ENCODE peak calls at places on chromosomes 7 and 10, in nine cellular contexts. C is neural progenitor cell, W is GM23338, B is hepatocyte, P is OCI-LY7, X is PC-3, O is HCT116, T is MM.1S, Q is SK-N-SH. M is an unnamed sample.

GRCh38 chr7:112970771-112971170 is 115.9 kb downstream of the GPR85 start:
- DNase-seq in C (no peak), W (no peak), B (no peak), P (no peak), X (peak; percentile 11), O (peak; percentile 4), T (no peak), Q (peak; percentile 11), M (no peak)

GRCh38 chr7:49791089-49791741 is 17.8 kb downstream of the VWC2 start:
- DNase-seq in C (peak; percentile 76), W (peak; percentile 84), B (peak; percentile 50), P (peak; percentile 91), X (peak; percentile 58), O (no peak), T (peak; percentile 63), Q (peak; percentile 39), M (no peak)

GRCh38 chr10:14383266-14383665 is 52.5 kb upstream of the FRMD4A start:
- DNase-seq in C (no peak), W (no peak), B (no peak), P (no peak), X (no peak), O (no peak), T (no peak), Q (no peak), M (peak; percentile 25)

GRCh38 chr7:106256137-106256536 is 28.6 kb downstream of the NAMPT start:
- DNase-seq in C (no peak), W (no peak), B (no peak), P (no peak), X (no peak), O (no peak), T (no peak), Q (no peak), M (no peak)

GRCh38 chr10:1149793-1150637 is 93.8 kb downstream of the WDR37 start:
- DNase-seq in C (no peak), W (no peak), B (peak; percentile 46), P (no peak), X (no peak), O (no peak), T (no peak), Q (peak; percentile 87), M (no peak)

GRCh38 chr7:93442478-93443224 is 131.9 kb downstream of the CALCR start:
- DNase-seq in C (peak; percentile 61), W (peak; percentile 86), B (peak; percentile 55), P (peak; percentile 48), X (peak; percentile 49), O (peak; percentile 34), T (peak; percentile 54), Q (no peak), M (peak; percentile 63)

GRCh38 chr10:69179089-69179742 is 818 bp upstream of the SUPV3L1 start:
- DNase-seq in C (peak; percentile 11), W (no peak), B (peak; percentile 32), P (no peak), X (no peak), O (no peak), T (no peak), Q (peak; percentile 57), M (peak; percentile 84)

GRCh38 chr10:68560201-68560915 is at the start of gene TET1:
- DNase-seq in C (peak; percentile 92), W (peak; percentile 96), B (peak; percentile 75), P (peak; percentile 37), X (peak; percentile 68), O (peak; percentile 33), T (peak; percentile 81), Q (peak; percentile 91), M (peak; percentile 57)

GRCh38 chr10:103184615-103185014 is 8.5 kb downstream of the NT5C2 start:
- DNase-seq in C (no peak), W (no peak), B (no peak), P (no peak), X (peak; percentile 18), O (no peak), T (no peak), Q (no peak), M (peak; percentile 23)

GRCh38 chr7:105304040-105304895 is 84.5 kb downstream of the SRPK2 start:
- DNase-seq in C (no peak), W (no peak), B (no peak), P (no peak), X (peak; percentile 67), O (peak; percentile 56), T (peak; percentile 90), Q (no peak), M (peak; percentile 59)

GRCh38 chr10:30865141-30865926 is 166.3 kb downstream of the ZNF438 start:
- DNase-seq in C (no peak), W (no peak), B (no peak), P (no peak), X (no peak), O (no peak), T (no peak), Q (no peak), M (no peak)

GRCh38 chr10:25694206-25694933 is 239.7 kb upstream of the MYO3A start:
- DNase-seq in C (no peak), W (no peak), B (no peak), P (no peak), X (no peak), O (no peak), T (no peak), Q (no peak), M (no peak)

GRCh38 chr7:106589495-106589879 is 71.5 kb downstream of the CCDC71L start:
- DNase-seq in C (no peak), W (no peak), B (no peak), P (no peak), X (no peak), O (no peak), T (no peak), Q (no peak), M (no peak)

GRCh38 chr7:98834949-98835348 is 34.9 kb downstream of the TMEM130 start:
- DNase-seq in C (no peak), W (no peak), B (no peak), P (no peak), X (no peak), O (no peak), T (no peak), Q (no peak), M (no peak)

GRCh38 chr7:98837632-98837972 is 32.2 kb downstream of the TMEM130 start:
- DNase-seq in C (no peak), W (no peak), B (no peak), P (no peak), X (no peak), O (no peak), T (no peak), Q (no peak), M (no peak)

GRCh38 chr7:98840096-98840495 is 29.7 kb downstream of the TMEM130 start:
- DNase-seq in C (no peak), W (no peak), B (no peak), P (no peak), X (no peak), O (no peak), T (no peak), Q (no peak), M (no peak)

GRCh38 chr7:98840604-98841508 is 29.0 kb downstream of the TMEM130 start:
- DNase-seq in C (no peak), W (no peak), B (no peak), P (no peak), X (peak; percentile 8), O (no peak), T (no peak), Q (no peak), M (peak; percentile 39)

DNA sequence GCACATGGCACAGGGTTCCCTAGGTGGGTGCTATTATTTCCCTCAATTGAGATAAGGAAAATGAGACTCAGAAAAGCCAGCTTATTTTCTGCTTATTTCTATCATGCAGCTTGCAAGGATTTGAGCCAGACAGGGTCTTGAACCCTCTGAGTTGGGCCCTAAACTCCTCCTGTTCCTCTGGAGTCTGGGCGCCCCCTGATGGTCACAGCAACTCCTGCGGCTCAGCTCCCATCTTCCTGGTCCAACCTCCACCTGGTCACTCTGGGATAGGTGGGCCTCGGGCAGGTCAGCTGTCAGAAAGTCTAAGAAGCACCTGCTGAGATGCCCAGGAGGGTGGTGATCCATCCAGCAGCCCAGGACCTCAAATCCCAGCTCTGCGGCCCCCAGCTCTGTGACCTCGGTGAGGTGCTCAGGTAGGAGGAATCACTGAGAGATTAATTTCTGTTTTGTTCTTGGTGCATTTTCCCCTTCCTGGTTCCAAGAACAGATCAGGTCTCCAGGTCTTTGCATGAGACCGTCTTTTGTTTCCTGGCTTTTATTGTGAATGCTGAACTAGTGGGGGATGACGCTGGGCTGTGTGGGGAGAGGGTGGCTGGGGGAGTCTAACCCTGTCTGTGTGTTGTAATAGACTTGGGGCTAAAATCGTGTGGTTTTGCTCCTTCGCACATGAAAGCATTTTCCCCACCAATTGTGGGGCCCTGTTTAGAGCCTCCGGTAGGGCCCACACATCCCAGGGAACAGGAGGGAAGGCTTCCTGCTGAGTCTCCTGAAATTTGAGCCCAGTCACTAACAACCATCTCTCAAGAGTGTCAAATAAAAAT is 32.8 kb downstream of the TMEM130 start:
- DNase-seq in C (peak; percentile 83), W (peak; percentile 91), B (peak; percentile 77), P (peak; percentile 58), X (peak; percentile 51), O (peak; percentile 59), T (peak; percentile 28), Q (peak; percentile 81), M (peak; percentile 45)
- TF ChIP-seq EZH2phosphoT487 in C (no peak), W (no peak), B (no peak), P (no peak), X (no peak), O (no peak), T (no peak), Q (no peak), M (no peak)

GRCh38 chr7:22375359-22376048 is 18.6 kb upstream of the RAPGEF5 start:
- DNase-seq in C (no peak), W (no peak), B (no peak), P (no peak), X (no peak), O (no peak), T (no peak), Q (peak; percentile 54), M (peak; percentile 61)
- TF ChIP-seq EZH2phosphoT487 in C (no peak), W (no peak), B (no peak), P (no peak), X (no peak), O (no peak), T (no peak), Q (no peak), M (no peak)

DNA sequence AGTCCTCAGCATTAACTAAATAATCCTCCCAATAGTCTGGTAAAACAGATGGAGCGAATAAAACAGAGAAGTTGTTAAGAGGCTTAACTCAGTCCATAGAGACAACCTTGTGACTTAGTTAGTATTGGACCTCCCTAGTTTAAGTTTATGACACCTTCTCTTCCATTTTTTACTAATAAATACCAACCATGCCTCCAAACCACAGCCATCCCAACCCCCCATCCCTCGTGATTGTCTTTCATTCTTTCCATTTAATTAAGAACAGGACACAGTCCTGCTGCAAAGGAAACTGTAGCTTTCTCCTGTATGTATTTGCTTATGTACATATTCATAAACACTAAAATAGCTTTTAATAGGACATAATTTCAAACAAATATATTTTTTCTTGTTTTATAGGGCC is 238.2 kb downstream of the SEMA3D start:
- DNase-seq in C (no peak), W (no peak), B (no peak), P (no peak), X (no peak), O (no peak), T (no peak), Q (no peak), M (no peak)
- TF ChIP-seq EZH2phosphoT487 in C (no peak), W (no peak), B (no peak), P (no peak), X (no peak), O (no peak), T (no peak), Q (no peak), M (no peak)

DNA sequence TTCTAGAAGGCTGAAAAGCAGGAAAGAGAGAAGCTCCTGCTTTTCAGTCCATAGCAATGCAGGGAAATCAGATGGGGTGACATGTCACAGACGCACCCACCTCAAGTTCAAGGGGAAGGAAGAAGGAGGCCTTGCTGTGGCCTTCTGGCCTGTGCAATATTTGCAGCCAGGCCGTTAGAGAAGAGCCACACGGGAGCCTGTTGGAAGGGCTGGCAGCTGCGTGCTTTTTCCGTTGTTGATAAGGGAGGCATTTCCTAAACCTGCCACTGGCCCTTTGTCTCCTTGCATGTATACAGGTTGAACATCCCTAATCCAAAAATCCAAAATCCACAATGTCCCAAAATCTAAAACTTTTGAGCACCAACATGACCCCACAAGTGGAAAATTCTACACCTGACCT is 492.5 kb upstream of the ZMIZ1 start:
- DNase-seq in C (no peak), W (no peak), B (no peak), P (no peak), X (no peak), O (no peak), T (no peak), Q (no peak), M (no peak)
- TF ChIP-seq EZH2phosphoT487 in C (no peak), W (no peak), B (no peak), P (no peak), X (no peak), O (no peak), T (no peak), Q (no peak), M (no peak)

M was measured in GM23248.